ENCODE peak calls at places on chromosomes 7 and 10, in nine cellular contexts. One of them, this sample, is unnamed.

GRCh38 chr7:41918597-41918996 is 215.7 kb upstream of the INHBA start:
- DNase-seq in activated naive CD4-positive, alpha-beta T cell: no peak
- DNase-seq in dermis microvascular lymphatic vessel endothelial cell: peak; percentile 3
- DNase-seq in HEK293T: no peak
- DNase-seq in PC-3: peak; percentile 21
- DNase-seq in NB4: no peak
- DNase-seq in EH: peak; percentile 87
- DNase-seq in fibroblast of pulmonary artery: peak; percentile 70
- DNase-seq in substantia nigra: no peak
- DNase-seq in this sample: no peak

GRCh38 chr7:92425311-92425947 is 21.9 kb upstream of the GATAD1 start:
- DNase-seq in activated naive CD4-positive, alpha-beta T cell: no peak
- DNase-seq in dermis microvascular lymphatic vessel endothelial cell: no peak
- DNase-seq in HEK293T: no peak
- DNase-seq in PC-3: no peak
- DNase-seq in NB4: peak; percentile 47
- DNase-seq in EH: peak; percentile 18
- DNase-seq in fibroblast of pulmonary artery: no peak
- DNase-seq in substantia nigra: no peak
- DNase-seq in this sample: no peak

GRCh38 chr10:85558533-85558932 is 808.1 kb downstream of the GRID1 start:
- DNase-seq in activated naive CD4-positive, alpha-beta T cell: no peak
- DNase-seq in dermis microvascular lymphatic vessel endothelial cell: peak; percentile 41
- DNase-seq in HEK293T: no peak
- DNase-seq in PC-3: no peak
- DNase-seq in NB4: no peak
- DNase-seq in EH: no peak
- DNase-seq in fibroblast of pulmonary artery: no peak
- DNase-seq in substantia nigra: no peak
- DNase-seq in this sample: no peak

GRCh38 chr10:74825033-74825370 is 1.4 kb upstream of the KAT6B start:
- DNase-seq in activated naive CD4-positive, alpha-beta T cell: peak; percentile 48
- DNase-seq in dermis microvascular lymphatic vessel endothelial cell: peak; percentile 12
- DNase-seq in HEK293T: no peak
- DNase-seq in PC-3: no peak
- DNase-seq in NB4: peak; percentile 75
- DNase-seq in EH: peak; percentile 35
- DNase-seq in fibroblast of pulmonary artery: no peak
- DNase-seq in substantia nigra: no peak
- DNase-seq in this sample: peak; percentile 24

GRCh38 chr10:76086571-76087260 is 655.3 kb downstream of the LRMDA start:
- DNase-seq in activated naive CD4-positive, alpha-beta T cell: no peak
- DNase-seq in dermis microvascular lymphatic vessel endothelial cell: no peak
- DNase-seq in HEK293T: peak; percentile 76
- DNase-seq in PC-3: peak; percentile 98
- DNase-seq in NB4: peak; percentile 28
- DNase-seq in EH: peak; percentile 91
- DNase-seq in fibroblast of pulmonary artery: peak; percentile 79
- DNase-seq in substantia nigra: no peak
- DNase-seq in this sample: peak; percentile 69

GRCh38 chr7:81774496-81774895 is 4.6 kb upstream of the HGF start:
- DNase-seq in activated naive CD4-positive, alpha-beta T cell: no peak
- DNase-seq in dermis microvascular lymphatic vessel endothelial cell: no peak
- DNase-seq in HEK293T: no peak
- DNase-seq in PC-3: peak; percentile 3
- DNase-seq in NB4: no peak
- DNase-seq in EH: no peak
- DNase-seq in fibroblast of pulmonary artery: no peak
- DNase-seq in substantia nigra: no peak
- DNase-seq in this sample: no peak

GRCh38 chr10:114680557-114681117 is 22.6 kb upstream of the ABLIM1 start:
- DNase-seq in activated naive CD4-positive, alpha-beta T cell: no peak
- DNase-seq in dermis microvascular lymphatic vessel endothelial cell: no peak
- DNase-seq in HEK293T: no peak
- DNase-seq in PC-3: no peak
- DNase-seq in NB4: peak; percentile 32
- DNase-seq in EH: no peak
- DNase-seq in fibroblast of pulmonary artery: no peak
- DNase-seq in substantia nigra: no peak
- DNase-seq in this sample: no peak

GRCh38 chr7:38368191-38368605 is 94.8 kb upstream of the TARP start:
- DNase-seq in activated naive CD4-positive, alpha-beta T cell: peak; percentile 51
- DNase-seq in dermis microvascular lymphatic vessel endothelial cell: peak; percentile 74
- DNase-seq in HEK293T: peak; percentile 75
- DNase-seq in PC-3: peak; percentile 80
- DNase-seq in NB4: peak; percentile 96
- DNase-seq in EH: peak; percentile 78
- DNase-seq in fibroblast of pulmonary artery: peak; percentile 72
- DNase-seq in substantia nigra: peak; percentile 47
- DNase-seq in this sample: peak; percentile 47

GRCh38 chr7:134477954-134478353 is 19.1 kb upstream of the AKR1B1 start:
- DNase-seq in activated naive CD4-positive, alpha-beta T cell: no peak
- DNase-seq in dermis microvascular lymphatic vessel endothelial cell: no peak
- DNase-seq in HEK293T: no peak
- DNase-seq in PC-3: no peak
- DNase-seq in NB4: no peak
- DNase-seq in EH: peak; percentile 33
- DNase-seq in fibroblast of pulmonary artery: peak; percentile 46
- DNase-seq in substantia nigra: no peak
- DNase-seq in this sample: no peak

GRCh38 chr7:133001727-133002126 is 80.2 kb downstream of the CHCHD3 start:
- DNase-seq in activated naive CD4-positive, alpha-beta T cell: no peak
- DNase-seq in dermis microvascular lymphatic vessel endothelial cell: no peak
- DNase-seq in HEK293T: no peak
- DNase-seq in PC-3: no peak
- DNase-seq in NB4: no peak
- DNase-seq in EH: no peak
- DNase-seq in fibroblast of pulmonary artery: no peak
- DNase-seq in substantia nigra: no peak
- DNase-seq in this sample: no peak

GRCh38 chr10:13143761-13144160 is 17.6 kb upstream of the MCM10 start:
- DNase-seq in activated naive CD4-positive, alpha-beta T cell: no peak
- DNase-seq in dermis microvascular lymphatic vessel endothelial cell: no peak
- DNase-seq in HEK293T: no peak
- DNase-seq in PC-3: no peak
- DNase-seq in NB4: no peak
- DNase-seq in EH: no peak
- DNase-seq in fibroblast of pulmonary artery: peak; percentile 25
- DNase-seq in substantia nigra: no peak
- DNase-seq in this sample: no peak

GRCh38 chr10:569961-570630 is 119.4 kb downstream of the DIP2C start:
- DNase-seq in activated naive CD4-positive, alpha-beta T cell: no peak
- DNase-seq in dermis microvascular lymphatic vessel endothelial cell: no peak
- DNase-seq in HEK293T: no peak
- DNase-seq in PC-3: no peak
- DNase-seq in NB4: no peak
- DNase-seq in EH: peak; percentile 28
- DNase-seq in fibroblast of pulmonary artery: no peak
- DNase-seq in substantia nigra: no peak
- DNase-seq in this sample: no peak

GRCh38 chr7:99141756-99142726 is 1.9 kb downstream of the SMURF1 start:
- DNase-seq in activated naive CD4-positive, alpha-beta T cell: peak; percentile 59
- DNase-seq in dermis microvascular lymphatic vessel endothelial cell: peak; percentile 64
- DNase-seq in HEK293T: peak; percentile 65
- DNase-seq in PC-3: peak; percentile 47
- DNase-seq in NB4: peak; percentile 56
- DNase-seq in EH: peak; percentile 92
- DNase-seq in fibroblast of pulmonary artery: peak; percentile 81
- DNase-seq in substantia nigra: peak; percentile 68
- DNase-seq in this sample: peak; percentile 64